ENCODE peak calls at places on chromosomes 12 and 14, in eight cellular contexts. One of them, this sample, is unnamed.
A peak's percentile ranks its signal among the peaks of the same experiment; 100 is the strongest.

GRCh38 chr14:38357557-38357956 is 101.7 kb upstream of the CLEC14A start:
- DNase-seq in T-cell: no peak
- DNase-seq in T-helper 2 cell: no peak
- DNase-seq in NCI-H2029: no peak
- DNase-seq in neuronal stem cell: no peak
- DNase-seq in left colon: no peak
- DNase-seq in stimulated activated CD8-positive, alpha-beta memory T cell treated with anti-CD3 and anti-CD28 coated beads, Interleukin-7, amount 100 ng/mL, for 4 hours: no peak
- DNase-seq in iPS-NIHi11: no peak
- DNase-seq in this sample: peak; percentile 43

GRCh38 chr14:101823081-101823480 is 61.6 kb downstream of the PPP2R5C start:
- DNase-seq in neuronal stem cell: no peak
- DNase-seq in NCI-H2029: no peak
- DNase-seq in left colon: no peak
- DNase-seq in T-helper 2 cell: peak; percentile 30
- DNase-seq in stimulated activated CD8-positive, alpha-beta memory T cell treated with anti-CD3 and anti-CD28 coated beads, Interleukin-7, amount 100 ng/mL, for 4 hours: no peak
- DNase-seq in iPS-NIHi11: no peak
- DNase-seq in T-cell: peak; percentile 49
- DNase-seq in this sample: no peak

GRCh38 chr14:52349731-52350130 is 35.6 kb downstream of the PTGER2 start:
- DNase-seq in left colon: no peak
- DNase-seq in NCI-H2029: no peak
- DNase-seq in T-cell: no peak
- DNase-seq in T-helper 2 cell: no peak
- DNase-seq in neuronal stem cell: no peak
- DNase-seq in iPS-NIHi11: no peak
- DNase-seq in stimulated activated CD8-positive, alpha-beta memory T cell treated with anti-CD3 and anti-CD28 coated beads, Interleukin-7, amount 100 ng/mL, for 4 hours: no peak
- DNase-seq in this sample: no peak

GRCh38 chr14:102554835-102555819 is 37.3 kb upstream of the RCOR1 start:
- DNase-seq in T-cell: peak; percentile 42
- DNase-seq in left colon: peak; percentile 56
- DNase-seq in stimulated activated CD8-positive, alpha-beta memory T cell treated with anti-CD3 and anti-CD28 coated beads, Interleukin-7, amount 100 ng/mL, for 4 hours: peak; percentile 53
- DNase-seq in neuronal stem cell: peak; percentile 47
- DNase-seq in NCI-H2029: no peak
- DNase-seq in T-helper 2 cell: peak; percentile 49
- DNase-seq in iPS-NIHi11: peak; percentile 85
- DNase-seq in this sample: no peak

GRCh38 chr12:123705935-123706334 is 6.2 kb upstream of the ATP6V0A2 start:
- DNase-seq in stimulated activated CD8-positive, alpha-beta memory T cell treated with anti-CD3 and anti-CD28 coated beads, Interleukin-7, amount 100 ng/mL, for 4 hours: no peak
- DNase-seq in left colon: no peak
- DNase-seq in iPS-NIHi11: peak; percentile 31
- DNase-seq in NCI-H2029: peak; percentile 60
- DNase-seq in T-helper 2 cell: no peak
- DNase-seq in T-cell: no peak
- DNase-seq in neuronal stem cell: no peak
- DNase-seq in this sample: peak; percentile 39

GRCh38 chr12:3655331-3655900 is 97.5 kb downstream of the CRACR2A start:
- DNase-seq in neuronal stem cell: no peak
- DNase-seq in stimulated activated CD8-positive, alpha-beta memory T cell treated with anti-CD3 and anti-CD28 coated beads, Interleukin-7, amount 100 ng/mL, for 4 hours: no peak
- DNase-seq in T-cell: no peak
- DNase-seq in left colon: no peak
- DNase-seq in T-helper 2 cell: no peak
- DNase-seq in iPS-NIHi11: peak; percentile 78
- DNase-seq in NCI-H2029: peak; percentile 56
- DNase-seq in this sample: peak; percentile 1

GRCh38 chr12:64618953-64619590 is 8.8 kb downstream of the RASSF3 start:
- DNase-seq in stimulated activated CD8-positive, alpha-beta memory T cell treated with anti-CD3 and anti-CD28 coated beads, Interleukin-7, amount 100 ng/mL, for 4 hours: no peak
- DNase-seq in NCI-H2029: no peak
- DNase-seq in neuronal stem cell: no peak
- DNase-seq in T-helper 2 cell: no peak
- DNase-seq in T-cell: no peak
- DNase-seq in left colon: no peak
- DNase-seq in iPS-NIHi11: no peak
- DNase-seq in this sample: no peak

GRCh38 chr12:25423355-25423754 is 129.7 kb downstream of the LMNTD1 start:
- DNase-seq in T-cell: no peak
- DNase-seq in left colon: peak; percentile 50
- DNase-seq in iPS-NIHi11: no peak
- DNase-seq in stimulated activated CD8-positive, alpha-beta memory T cell treated with anti-CD3 and anti-CD28 coated beads, Interleukin-7, amount 100 ng/mL, for 4 hours: no peak
- DNase-seq in T-helper 2 cell: no peak
- DNase-seq in neuronal stem cell: no peak
- DNase-seq in NCI-H2029: no peak
- DNase-seq in this sample: no peak

GRCh38 chr12:88693837-88694445 is 113.7 kb upstream of the KITLG start:
- DNase-seq in left colon: no peak
- DNase-seq in T-cell: no peak
- DNase-seq in iPS-NIHi11: no peak
- DNase-seq in neuronal stem cell: no peak
- DNase-seq in T-helper 2 cell: no peak
- DNase-seq in stimulated activated CD8-positive, alpha-beta memory T cell treated with anti-CD3 and anti-CD28 coated beads, Interleukin-7, amount 100 ng/mL, for 4 hours: no peak
- DNase-seq in NCI-H2029: no peak
- DNase-seq in this sample: no peak

GRCh38 chr12:107580750-107581529 is 104.7 kb upstream of the PWP1 start:
- DNase-seq in iPS-NIHi11: peak; percentile 82
- DNase-seq in NCI-H2029: no peak
- DNase-seq in neuronal stem cell: peak; percentile 9
- DNase-seq in stimulated activated CD8-positive, alpha-beta memory T cell treated with anti-CD3 and anti-CD28 coated beads, Interleukin-7, amount 100 ng/mL, for 4 hours: no peak
- DNase-seq in T-cell: no peak
- DNase-seq in left colon: no peak
- DNase-seq in T-helper 2 cell: no peak
- DNase-seq in this sample: no peak

GRCh38 chr14:69041783-69042182 is 62.7 kb upstream of the ACTN1 start:
- DNase-seq in T-cell: no peak
- DNase-seq in T-helper 2 cell: no peak
- DNase-seq in neuronal stem cell: no peak
- DNase-seq in NCI-H2029: no peak
- DNase-seq in iPS-NIHi11: no peak
- DNase-seq in stimulated activated CD8-positive, alpha-beta memory T cell treated with anti-CD3 and anti-CD28 coated beads, Interleukin-7, amount 100 ng/mL, for 4 hours: no peak
- DNase-seq in left colon: no peak
- DNase-seq in this sample: no peak